ENCODE peak calls at places on chromosomes 5 and 9, in five cellular contexts. D, A, C, V and F are unnamed samples.

GRCh38 chr5:107135391-107135790 is 535.3 kb downstream of the EFNA5 start:
- DNase-seq in V (no peak), A (no peak), C (no peak), D (no peak), F (no peak)

GRCh38 chr5:103375863-103376591 is 117.5 kb downstream of the MACIR start:
- DNase-seq in V (no peak), A (no peak), C (no peak), D (no peak), F (no peak)

GRCh38 chr5:6159864-6160199 is 218.5 kb downstream of the MED10 start:
- DNase-seq in V (no peak), D (no peak), A (no peak), C (no peak), F (no peak)

GRCh38 chr5:11182441-11183080 is 421.5 kb upstream of the DAP start:
- DNase-seq in A (no peak), D (no peak), C (no peak), V (peak; percentile 18), F (no peak)

GRCh38 chr9:99690573-99690972 is 131.1 kb upstream of the NR4A3 start:
- DNase-seq in A (no peak), V (no peak), C (peak; percentile 24), D (no peak), F (no peak)

GRCh38 chr9:133969681-133970580 is 22.2 kb downstream of the VAV2 start:
- DNase-seq in A (no peak), D (no peak), C (peak; percentile 21), V (no peak), F (peak; percentile 42)

GRCh38 chr5:40834391-40834848 is 602 bp downstream of the RPL37 start:
- DNase-seq in C (no peak), A (no peak), D (peak; percentile 39), V (peak; percentile 59), F (no peak)

GRCh38 chr5:101174981-101175380 is 271.9 kb upstream of the ST8SIA4 start:
- DNase-seq in V (no peak), C (no peak), A (no peak), D (no peak), F (no peak)

GRCh38 chr5:108953940-108954339 is 206.2 kb downstream of the FER start:
- DNase-seq in C (no peak), D (no peak), A (no peak), V (no peak), F (no peak)

GRCh38 chr5:145840458-145841132 is 5.5 kb upstream of the PRELID2 start:
- DNase-seq in C (no peak), A (no peak), D (no peak), V (no peak), F (no peak)

GRCh38 chr5:154829589-154830218 is 20.7 kb downstream of the FAXDC2 start:
- DNase-seq in A (no peak), V (no peak), D (peak; percentile 34), C (no peak), F (no peak)

GRCh38 chr5:2749514-2750025 is 1.9 kb downstream of the IRX2 start:
- DNase-seq in V (no peak), A (no peak), D (no peak), C (no peak), F (no peak)

DNA sequence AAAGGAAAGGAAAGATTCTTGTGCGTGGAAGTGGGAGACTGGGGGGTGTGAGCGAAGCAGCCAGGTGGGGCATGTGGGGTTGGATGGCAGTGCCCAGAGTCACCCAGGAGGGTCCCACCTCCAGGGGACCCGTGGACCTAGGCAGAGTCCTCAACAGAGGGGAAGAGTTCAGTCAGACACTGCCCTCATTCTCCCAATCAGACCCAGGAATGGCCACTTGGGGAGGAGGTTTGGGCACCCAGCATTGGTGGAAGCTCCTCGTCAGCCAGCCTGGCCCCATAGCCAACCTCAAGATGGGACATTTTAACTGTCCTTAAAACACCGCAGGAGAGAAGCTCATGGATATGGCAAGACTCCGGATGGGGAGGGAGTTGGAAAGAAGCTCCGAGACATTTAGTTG is 21.9 kb upstream of the LAMC3 start:
- DNase-seq in C (no peak), A (no peak), V (no peak), D (no peak), F (no peak)
- H3K4me1 ChIP-seq in C (no peaks in the 10 kb centered on the region), A (no peaks in the 10 kb centered on the region), V (no peaks in the 10 kb centered on the region), D (no peaks in the 10 kb centered on the region), F (no peaks in the 10 kb centered on the region)

GRCh38 chr5:142141463-142141862 is 32.9 kb downstream of the NDFIP1 start:
- DNase-seq in C (no peak), A (no peak), D (no peak), V (peak; percentile 13), F (no peak)
- TF ChIP-seq CTCF in C (no peak), A (no peak), D (no peak), V (peak; percentile 63), F (no peak)

DNA sequence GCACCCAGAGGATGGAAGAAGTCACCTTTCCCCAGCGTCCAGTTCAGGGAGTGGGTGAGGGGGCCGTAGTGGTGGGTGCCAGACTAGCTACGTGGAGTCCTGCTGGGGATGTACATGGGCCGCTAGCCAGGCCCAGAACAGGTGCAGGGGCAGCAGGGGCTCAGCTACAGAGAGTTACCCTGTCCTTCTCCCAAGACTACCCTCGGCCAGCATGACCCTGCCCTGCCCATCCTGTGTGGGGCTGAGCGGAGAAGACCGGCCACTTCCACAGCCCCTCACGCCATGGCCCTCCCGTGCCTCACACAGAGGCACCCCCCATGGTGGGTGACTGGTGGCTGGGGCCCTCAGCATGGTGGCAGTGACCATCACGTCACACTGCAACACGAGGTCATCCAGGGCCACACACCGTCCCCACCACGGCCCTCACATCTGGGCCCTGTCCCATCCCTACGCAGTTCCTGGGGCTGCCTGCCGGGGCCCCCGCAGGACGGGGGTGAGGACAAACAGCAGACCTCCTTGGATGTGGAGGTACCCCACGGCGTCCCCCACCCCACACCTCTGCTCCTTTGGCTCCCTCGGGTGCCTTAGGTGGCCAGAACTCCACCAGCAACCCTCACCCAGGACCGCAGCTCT is 977 bp upstream of the DPP7 start:
- DNase-seq in V (no peak), A (no peak), C (no peak), D (no peak), F (no peak)
- H3K4me1 ChIP-seq in V (peaks cover 41% of the 10 kb centered on the region), A (peaks cover 4% of the 10 kb centered on the region), C (no peaks in the 10 kb centered on the region), D (peaks cover 8% of the 10 kb centered on the region), F (no peaks in the 10 kb centered on the region)

GRCh38 chr9:4045556-4045955 is 254.3 kb downstream of the GLIS3 start:
- DNase-seq in D (no peak), A (no peak), V (no peak), C (no peak), F (no peak)

GRCh38 chr9:4042966-4043365 is 256.9 kb downstream of the GLIS3 start:
- DNase-seq in A (no peak), C (no peak), D (no peak), V (no peak), F (no peak)

GRCh38 chr9:4050686-4051315 is 249.1 kb downstream of the GLIS3 start:
- DNase-seq in C (no peak), D (no peak), A (no peak), V (no peak), F (no peak)

DNA sequence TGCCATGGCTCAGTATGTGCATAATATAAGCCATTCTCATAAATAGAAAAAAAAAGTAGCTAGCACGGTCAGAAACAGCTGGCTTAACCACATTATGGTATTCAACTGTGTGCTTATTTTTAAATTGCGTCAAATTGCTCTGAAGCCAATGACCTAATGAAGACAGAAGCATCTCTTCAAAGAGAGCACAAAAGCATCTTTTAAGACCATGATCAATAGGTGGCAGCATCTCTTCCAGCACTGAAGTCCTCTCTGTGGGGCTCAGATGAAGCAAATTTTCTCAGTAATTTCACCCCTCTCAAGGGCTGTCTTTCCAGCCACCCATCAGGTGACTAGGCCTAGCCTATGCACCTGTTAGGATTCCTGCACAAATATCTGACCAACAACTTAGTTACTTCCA is 251.4 kb downstream of the GLIS3 start:
- DNase-seq in D (no peak), C (no peak), V (no peak), A (no peak), F (no peak)
- TF ChIP-seq CTCF in D (no peak), C (peak; percentile 24), V (peak; percentile 42), A (no peak), F (peak; percentile 52)

DNA sequence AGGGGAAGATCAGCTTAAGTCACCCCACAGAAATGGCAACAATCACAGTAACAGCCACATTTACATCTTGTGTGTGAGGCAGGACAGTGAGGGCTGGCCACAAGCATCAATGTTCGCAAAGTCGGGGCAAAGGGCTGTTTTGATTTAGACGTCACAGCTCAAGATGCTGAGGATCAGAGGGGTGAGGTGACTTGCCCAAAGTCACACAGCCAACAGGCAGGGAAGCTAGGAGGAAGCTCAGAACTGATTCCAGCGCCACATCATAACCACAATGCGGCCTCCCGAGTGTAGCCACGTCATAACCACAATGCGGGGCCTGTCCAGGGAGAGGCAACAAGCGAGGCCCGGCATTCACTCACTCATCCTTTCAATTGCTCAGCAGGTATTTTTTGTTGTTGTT is 14.3 kb downstream of the STK10 start:
- DNase-seq in V (no peak), D (no peak), A (no peak), C (peak; percentile 54), F (no peak)
- H3K4me1 ChIP-seq in V (peaks cover 52% of the 10 kb centered on the region), D (peaks cover 16% of the 10 kb centered on the region), A (no peaks in the 10 kb centered on the region), C (peaks cover 5% of the 10 kb centered on the region), F (no peaks in the 10 kb centered on the region)

GRCh38 chr9:34337404-34337803 is 8.0 kb downstream of the NUDT2 start:
- DNase-seq in C (no peak), V (no peak), A (no peak), D (no peak), F (no peak)
- TF ChIP-seq CTCF in C (no peak), V (peak; percentile 53), A (no peak), D (no peak), F (peak; percentile 7)

DNA sequence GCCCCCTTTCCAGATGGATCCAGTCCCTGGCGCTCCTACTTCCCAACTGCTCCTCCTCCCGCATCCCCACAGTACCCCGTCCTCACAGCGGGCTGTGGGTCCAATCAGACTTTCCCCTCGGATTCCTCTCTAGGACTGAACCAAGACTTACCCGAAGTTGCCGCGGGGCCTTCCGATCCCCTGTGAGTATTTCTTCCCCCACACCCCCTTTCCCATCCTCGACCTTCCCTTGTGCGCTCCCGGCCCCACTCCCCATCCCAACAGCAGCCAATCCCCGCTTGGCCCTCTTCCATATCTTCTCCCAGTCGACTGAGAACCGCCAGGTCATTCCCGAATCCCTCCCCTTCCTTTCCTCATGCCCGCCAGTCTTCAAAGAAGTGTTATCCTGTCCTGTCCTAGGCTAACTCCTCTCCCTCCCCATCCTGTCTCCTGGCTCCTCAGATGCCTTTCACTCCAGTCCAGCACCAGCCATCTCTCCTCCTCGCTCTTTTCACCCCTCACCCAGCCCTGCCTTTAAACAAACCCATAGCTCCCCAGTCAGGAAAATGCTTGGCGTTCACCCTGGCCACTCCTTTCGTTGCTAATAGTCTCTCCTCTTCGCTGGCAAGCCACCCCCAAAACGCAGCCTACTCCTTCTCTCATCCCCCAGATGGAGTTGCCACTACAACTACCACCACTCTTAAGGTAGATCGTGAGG is 646 bp downstream of the SWI5 start:
- DNase-seq in V (peak; percentile 21), C (no peak), D (no peak), A (peak; percentile 45), F (no peak)
- H3K4me1 ChIP-seq in V (peaks cover 16% of the 10 kb centered on the region), C (no peaks in the 10 kb centered on the region), D (peaks cover 25% of the 10 kb centered on the region), A (peaks cover 5% of the 10 kb centered on the region), F (no peaks in the 10 kb centered on the region)

DNA sequence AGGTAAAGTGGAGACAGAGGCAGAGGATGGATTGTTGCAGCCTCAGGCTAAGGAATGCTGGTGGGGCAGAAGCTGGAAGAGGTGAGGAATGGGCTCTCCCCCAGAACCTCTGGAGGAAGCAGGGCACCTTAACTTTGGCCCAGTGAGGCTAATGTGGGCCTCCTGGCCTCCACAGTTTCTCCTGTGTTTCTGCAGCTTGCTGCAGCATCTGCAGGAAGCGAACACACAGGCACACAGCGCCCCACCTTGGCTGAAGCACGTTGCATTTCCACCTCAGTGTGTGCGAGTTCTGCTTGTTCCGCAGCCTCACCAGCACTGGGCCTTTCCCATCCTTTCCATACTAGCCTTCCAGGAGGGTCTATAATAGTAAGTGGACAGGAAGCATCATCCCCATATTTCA is 27.2 kb upstream of the ASS1 start:
- DNase-seq in D (no peak), V (peak; percentile 10), C (no peak), A (no peak), F (no peak)
- TF ChIP-seq CTCF in D (no peak), V (peak; percentile 45), C (no peak), A (no peak), F (no peak)